ENCODE peak calls at places on chromosomes 6 and 20, in four cellular contexts. E is GM12891, T is stomach, I is breast epithelium. U is an unnamed sample.

GRCh38 chr6:157943249-157943963 is 38.3 kb upstream of the SYNJ2 start:
- DNase-seq in E (no peak), T (no peak), I (no peak), U (no peak)

GRCh38 chr20:33305591-33306057 is 22.6 kb downstream of the BPIFB1 start:
- DNase-seq in E (no peak), T (no peak), I (no peak), U (no peak)

GRCh38 chr20:32296874-32297420 is 19.5 kb downstream of the KIF3B start:
- DNase-seq in E (no peak), T (no peak), I (no peak), U (no peak)

GRCh38 chr20:34262488-34263288 is 21.5 kb downstream of the ASIP start:
- DNase-seq in E (no peak), T (peak), I (no peak), U (peak)

GRCh38 chr6:6969761-6970223 is 138.0 kb upstream of the RREB1 start:
- DNase-seq in E (no peak), T (peak), I (no peak), U (no peak)

GRCh38 chr6:85669735-85670194 is 27.1 kb upstream of the SYNCRIP start:
- DNase-seq in E (peak), T (no peak), I (no peak), U (no peak)

GRCh38 chr20:63703471-63703975 is 4.3 kb downstream of the ARFRP1 start:
- DNase-seq in E (no peak), T (no peak), I (no peak), U (no peak)

GRCh38 chr20:47720636-47721427 is 64.4 kb downstream of the SULF2 start:
- DNase-seq in E (no peak), T (no peak), I (no peak), U (no peak)

GRCh38 chr20:33310327-33310899 is 27.4 kb downstream of the BPIFB1 start:
- DNase-seq in E (no peak), T (no peak), I (no peak), U (no peak)

GRCh38 chr20:38357653-38358207 is 11.4 kb downstream of the LBP start:
- DNase-seq in E (no peak), T (no peak), I (no peak), U (no peak)

GRCh38 chr6:148771212-148771601 is 24.4 kb downstream of the UST start:
- DNase-seq in E (no peak), T (peak), I (no peak), U (no peak)

GRCh38 chr6:28683945-28684538 is 158.4 kb downstream of the GPX5 start:
- DNase-seq in E (no peak), T (no peak), I (no peak), U (no peak)

GRCh38 chr20:32536861-32537656 is 48.1 kb downstream of the NOL4L start:
- DNase-seq in E (peak), T (peak), I (no peak), U (no peak)

GRCh38 chr6:11113038-11113437 is 1.5 kb upstream of the ERVFRD-1 start:
- DNase-seq in E (no peak), T (no peak), I (no peak), U (no peak)

GRCh38 chr6:145199961-145200360 is 535.4 kb downstream of the EPM2A start:
- DNase-seq in E (no peak), T (no peak), I (no peak), U (no peak)

GRCh38 chr20:16107172-16107870 is 465.9 kb downstream of the KIF16B start:
- DNase-seq in E (no peak), T (no peak), I (no peak), U (no peak)

GRCh38 chr20:2169456-2170088 is 67.9 kb downstream of the STK35 start:
- DNase-seq in E (no peak), T (no peak), I (no peak), U (no peak)

DNA sequence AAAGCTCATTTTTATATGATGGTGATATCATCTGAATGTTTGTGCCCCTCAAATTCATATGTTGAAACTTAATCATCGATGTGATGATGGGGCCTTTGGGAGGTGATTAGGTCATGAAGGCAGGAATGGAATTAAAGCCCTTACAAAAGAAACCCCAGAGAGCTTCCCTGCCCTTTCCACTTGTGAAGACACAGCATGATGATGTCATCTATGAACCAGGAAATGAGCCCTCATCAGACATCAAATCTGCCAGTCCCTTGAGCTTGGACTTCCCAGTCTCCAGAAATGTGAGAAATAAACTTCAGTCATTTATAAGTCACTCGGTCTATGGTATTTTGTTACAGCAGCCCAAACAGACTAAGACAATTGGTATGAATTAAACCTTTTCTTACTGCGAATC is 153.1 kb downstream of the MYB start:
- DNase-seq in E (no peak), T (no peak), I (no peak), U (no peak)
- TF ChIP-seq POLR2AphosphoS5 in E (no peak), T (no peak), I (no peak), U (no peak)

DNA sequence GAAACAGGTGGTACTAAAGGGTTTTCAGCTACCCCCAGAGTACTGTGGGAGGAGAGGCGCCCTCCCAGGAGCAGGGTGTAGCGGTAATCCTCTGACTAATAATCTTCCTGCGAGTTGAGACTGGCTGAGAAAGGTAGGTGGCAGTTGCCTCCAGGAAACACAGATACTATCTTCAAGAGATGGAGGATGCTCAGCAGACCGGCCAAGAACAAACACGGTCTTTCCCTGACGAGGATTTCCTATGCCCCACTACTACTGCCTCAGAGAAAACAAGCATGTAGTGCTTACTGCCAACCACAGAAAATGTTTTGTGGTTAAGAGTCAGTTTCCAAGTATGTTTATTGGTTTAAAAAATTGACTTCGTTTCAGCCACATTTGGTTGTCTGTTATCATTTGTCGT is 26.8 kb downstream of the C6orf89 start:
- DNase-seq in E (peak), T (no peak), I (no peak), U (no peak)
- TF ChIP-seq POLR2AphosphoS5 in E (no peak), T (peak), I (no peak), U (no peak)

GRCh38 chr6:219641-220198 is 72.6 kb upstream of the DUSP22 start:
- DNase-seq in E (no peak), T (peak), I (no peak), U (peak)
- TF ChIP-seq POLR2AphosphoS5 in E (peak), T (no peak), I (no peak), U (no peak)

GRCh38 chr6:18021166-18021850 is 33.9 kb upstream of the KIF13A start:
- DNase-seq in E (no peak), T (no peak), I (no peak), U (no peak)

GRCh38 chr6:18025591-18025990 is 38.2 kb upstream of the KIF13A start:
- DNase-seq in E (no peak), T (no peak), I (no peak), U (no peak)

GRCh38 chr6:18019539-18020534 is 32.4 kb upstream of the KIF13A start:
- DNase-seq in E (no peak), T (no peak), I (no peak), U (no peak)

GRCh38 chr6:18024876-18025275 is 37.4 kb upstream of the KIF13A start:
- DNase-seq in E (no peak), T (no peak), I (no peak), U (no peak)

GRCh38 chr6:18022398-18023231 is 35.2 kb upstream of the KIF13A start:
- DNase-seq in E (no peak), T (no peak), I (no peak), U (no peak)
- TF ChIP-seq POLR2AphosphoS5 in E (no peak), T (no peak), I (no peak), U (no peak)

GRCh38 chr6:63597142-63598000 is 25.1 kb downstream of the LOC128125822 start:
- DNase-seq in E (no peak), T (no peak), I (no peak), U (no peak)
- TF ChIP-seq POLR2AphosphoS5 in E (no peak), T (no peak), I (no peak), U (no peak)

GRCh38 chr6:30071081-30071818 is 4.3 kb downstream of the PPP1R11 start:
- DNase-seq in E (no peak), T (no peak), I (no peak), U (no peak)
- TF ChIP-seq POLR2AphosphoS5 in E (no peak), T (no peak), I (no peak), U (no peak)

GRCh38 chr6:30615958-30616810 is 859 bp downstream of the PPP1R10 start:
- DNase-seq in E (no peak), T (no peak), I (no peak), U (no peak)
- TF ChIP-seq POLR2AphosphoS5 in E (peak), T (no peak), I (peak), U (no peak)

U was measured in suprapubic skin.